ENCODE peak calls at places on chromosomes 12 and 14, in six cellular contexts. One of them, this sample, is unnamed.

GRCh38 chr14:55957950-55958349 is 160.3 kb upstream of the PELI2 start:
- DNase-seq in GM19239: no peak
- DNase-seq in C1 segment of cervical spinal cord: no peak
- DNase-seq in naive thymus-derived CD8-positive, alpha-beta T cell: no peak
- DNase-seq in heart left ventricle: no peak
- DNase-seq in activated T-cell treated with anti-CD3 and anti-CD28 coated beads for 24 hours: no peak
- DNase-seq in this sample: no peak

GRCh38 chr12:70920251-70920851 is at the start of gene PTPRR:
- DNase-seq in GM19239: no peak
- DNase-seq in C1 segment of cervical spinal cord: peak; percentile 23
- DNase-seq in naive thymus-derived CD8-positive, alpha-beta T cell: no peak
- DNase-seq in heart left ventricle: no peak
- DNase-seq in activated T-cell treated with anti-CD3 and anti-CD28 coated beads for 24 hours: no peak
- DNase-seq in this sample: no peak

GRCh38 chr14:101557811-101558738 is 3.2 kb upstream of the DIO3 start:
- DNase-seq in GM19239: no peak
- DNase-seq in C1 segment of cervical spinal cord: no peak
- DNase-seq in naive thymus-derived CD8-positive, alpha-beta T cell: no peak
- DNase-seq in heart left ventricle: no peak
- DNase-seq in activated T-cell treated with anti-CD3 and anti-CD28 coated beads for 24 hours: no peak
- DNase-seq in this sample: peak; percentile 61

GRCh38 chr12:47105914-47106674 is 26.3 kb upstream of the AMIGO2 start:
- DNase-seq in GM19239: no peak
- DNase-seq in C1 segment of cervical spinal cord: no peak
- DNase-seq in naive thymus-derived CD8-positive, alpha-beta T cell: no peak
- DNase-seq in heart left ventricle: no peak
- DNase-seq in activated T-cell treated with anti-CD3 and anti-CD28 coated beads for 24 hours: no peak
- DNase-seq in this sample: no peak

GRCh38 chr14:92321701-92322100 is 1.3 kb upstream of the SLC24A4 start:
- DNase-seq in GM19239: no peak
- DNase-seq in C1 segment of cervical spinal cord: no peak
- DNase-seq in naive thymus-derived CD8-positive, alpha-beta T cell: no peak
- DNase-seq in heart left ventricle: no peak
- DNase-seq in activated T-cell treated with anti-CD3 and anti-CD28 coated beads for 24 hours: no peak
- DNase-seq in this sample: no peak

GRCh38 chr12:57766464-57767311 is at the start of gene CYP27B1:
- DNase-seq in GM19239: no peak
- DNase-seq in C1 segment of cervical spinal cord: no peak
- DNase-seq in naive thymus-derived CD8-positive, alpha-beta T cell: no peak
- DNase-seq in heart left ventricle: no peak
- DNase-seq in activated T-cell treated with anti-CD3 and anti-CD28 coated beads for 24 hours: no peak
- DNase-seq in this sample: no peak

GRCh38 chr14:89296281-89296745 is 120.7 kb downstream of the FOXN3 start:
- DNase-seq in GM19239: no peak
- DNase-seq in C1 segment of cervical spinal cord: no peak
- DNase-seq in naive thymus-derived CD8-positive, alpha-beta T cell: no peak
- DNase-seq in heart left ventricle: no peak
- DNase-seq in activated T-cell treated with anti-CD3 and anti-CD28 coated beads for 24 hours: no peak
- DNase-seq in this sample: no peak

GRCh38 chr14:95527392-95528002 is 7.4 kb upstream of the GLRX5 start:
- DNase-seq in GM19239: no peak
- DNase-seq in C1 segment of cervical spinal cord: no peak
- DNase-seq in naive thymus-derived CD8-positive, alpha-beta T cell: peak; percentile 41
- DNase-seq in heart left ventricle: no peak
- DNase-seq in activated T-cell treated with anti-CD3 and anti-CD28 coated beads for 24 hours: no peak
- DNase-seq in this sample: no peak

GRCh38 chr12:66131067-66131688 is 628 bp upstream of the LLPH start:
- DNase-seq in GM19239: no peak
- DNase-seq in C1 segment of cervical spinal cord: no peak
- DNase-seq in naive thymus-derived CD8-positive, alpha-beta T cell: no peak
- DNase-seq in heart left ventricle: no peak
- DNase-seq in activated T-cell treated with anti-CD3 and anti-CD28 coated beads for 24 hours: no peak
- DNase-seq in this sample: no peak

GRCh38 chr12:96886998-96887677 is 19.9 kb upstream of the NEDD1 start:
- DNase-seq in GM19239: no peak
- DNase-seq in C1 segment of cervical spinal cord: peak; percentile 11
- DNase-seq in naive thymus-derived CD8-positive, alpha-beta T cell: no peak
- DNase-seq in heart left ventricle: peak; percentile 22
- DNase-seq in activated T-cell treated with anti-CD3 and anti-CD28 coated beads for 24 hours: no peak
- DNase-seq in this sample: no peak

GRCh38 chr14:61489527-61489926 is 168.1 kb downstream of the PRKCH start:
- DNase-seq in GM19239: no peak
- DNase-seq in C1 segment of cervical spinal cord: no peak
- DNase-seq in naive thymus-derived CD8-positive, alpha-beta T cell: no peak
- DNase-seq in heart left ventricle: no peak
- DNase-seq in activated T-cell treated with anti-CD3 and anti-CD28 coated beads for 24 hours: no peak
- DNase-seq in this sample: no peak

GRCh38 chr12:114990396-114990795 is 306.4 kb upstream of the TBX3 start:
- DNase-seq in GM19239: no peak
- DNase-seq in C1 segment of cervical spinal cord: no peak
- DNase-seq in naive thymus-derived CD8-positive, alpha-beta T cell: no peak
- DNase-seq in heart left ventricle: no peak
- DNase-seq in activated T-cell treated with anti-CD3 and anti-CD28 coated beads for 24 hours: no peak
- DNase-seq in this sample: no peak

GRCh38 chr12:47222960-47223847 is 143.4 kb upstream of the AMIGO2 start:
- DNase-seq in GM19239: no peak
- DNase-seq in C1 segment of cervical spinal cord: no peak
- DNase-seq in naive thymus-derived CD8-positive, alpha-beta T cell: no peak
- DNase-seq in heart left ventricle: no peak
- DNase-seq in activated T-cell treated with anti-CD3 and anti-CD28 coated beads for 24 hours: no peak
- DNase-seq in this sample: no peak

GRCh38 chr12:62977419-62977818 is 42.5 kb upstream of the PPM1H start:
- DNase-seq in GM19239: no peak
- DNase-seq in C1 segment of cervical spinal cord: no peak
- DNase-seq in naive thymus-derived CD8-positive, alpha-beta T cell: no peak
- DNase-seq in heart left ventricle: no peak
- DNase-seq in activated T-cell treated with anti-CD3 and anti-CD28 coated beads for 24 hours: no peak
- DNase-seq in this sample: no peak

GRCh38 chr12:68887641-68888040 is 45.3 kb downstream of the CPM start:
- DNase-seq in GM19239: no peak
- DNase-seq in C1 segment of cervical spinal cord: no peak
- DNase-seq in naive thymus-derived CD8-positive, alpha-beta T cell: no peak
- DNase-seq in heart left ventricle: no peak
- DNase-seq in activated T-cell treated with anti-CD3 and anti-CD28 coated beads for 24 hours: no peak
- DNase-seq in this sample: no peak

GRCh38 chr12:107503851-107504502 is 181.6 kb upstream of the PWP1 start:
- DNase-seq in GM19239: no peak
- DNase-seq in C1 segment of cervical spinal cord: no peak
- DNase-seq in naive thymus-derived CD8-positive, alpha-beta T cell: no peak
- DNase-seq in heart left ventricle: no peak
- DNase-seq in activated T-cell treated with anti-CD3 and anti-CD28 coated beads for 24 hours: no peak
- DNase-seq in this sample: no peak

GRCh38 chr12:117120787-117121186 is 21.6 kb upstream of the TESC start:
- DNase-seq in GM19239: no peak
- DNase-seq in C1 segment of cervical spinal cord: no peak
- DNase-seq in naive thymus-derived CD8-positive, alpha-beta T cell: no peak
- DNase-seq in heart left ventricle: peak; percentile 36
- DNase-seq in activated T-cell treated with anti-CD3 and anti-CD28 coated beads for 24 hours: no peak
- DNase-seq in this sample: no peak

GRCh38 chr12:29611906-29612305 is 114.4 kb upstream of the OVCH1 start:
- DNase-seq in GM19239: no peak
- DNase-seq in C1 segment of cervical spinal cord: no peak
- DNase-seq in naive thymus-derived CD8-positive, alpha-beta T cell: no peak
- DNase-seq in heart left ventricle: no peak
- DNase-seq in activated T-cell treated with anti-CD3 and anti-CD28 coated beads for 24 hours: no peak
- DNase-seq in this sample: no peak

GRCh38 chr14:73785336-73785833 is 66.2 kb upstream of the PTGR2 start:
- DNase-seq in GM19239: no peak
- DNase-seq in C1 segment of cervical spinal cord: no peak
- DNase-seq in naive thymus-derived CD8-positive, alpha-beta T cell: no peak
- DNase-seq in heart left ventricle: no peak
- DNase-seq in activated T-cell treated with anti-CD3 and anti-CD28 coated beads for 24 hours: no peak
- DNase-seq in this sample: peak; percentile 77

GRCh38 chr12:47223848-47224213 is 144.1 kb upstream of the AMIGO2 start:
- DNase-seq in GM19239: no peak
- DNase-seq in C1 segment of cervical spinal cord: no peak
- DNase-seq in naive thymus-derived CD8-positive, alpha-beta T cell: no peak
- DNase-seq in heart left ventricle: no peak
- DNase-seq in activated T-cell treated with anti-CD3 and anti-CD28 coated beads for 24 hours: no peak
- DNase-seq in this sample: no peak

GRCh38 chr14:99728231-99728920 is 44.3 kb downstream of the CYP46A1 start:
- DNase-seq in GM19239: no peak
- DNase-seq in C1 segment of cervical spinal cord: no peak
- DNase-seq in naive thymus-derived CD8-positive, alpha-beta T cell: no peak
- DNase-seq in heart left ventricle: peak; percentile 14
- DNase-seq in activated T-cell treated with anti-CD3 and anti-CD28 coated beads for 24 hours: no peak
- DNase-seq in this sample: peak; percentile 62

GRCh38 chr14:89493877-89494634 is 77.0 kb upstream of the FOXN3 start:
- DNase-seq in GM19239: peak; percentile 38
- DNase-seq in C1 segment of cervical spinal cord: no peak
- DNase-seq in naive thymus-derived CD8-positive, alpha-beta T cell: no peak
- DNase-seq in heart left ventricle: no peak
- DNase-seq in activated T-cell treated with anti-CD3 and anti-CD28 coated beads for 24 hours: no peak
- DNase-seq in this sample: no peak

GRCh38 chr14:35789651-35790050 is 19.4 kb downstream of the RALGAPA1 start:
- DNase-seq in GM19239: no peak
- DNase-seq in C1 segment of cervical spinal cord: no peak
- DNase-seq in naive thymus-derived CD8-positive, alpha-beta T cell: no peak
- DNase-seq in heart left ventricle: no peak
- DNase-seq in activated T-cell treated with anti-CD3 and anti-CD28 coated beads for 24 hours: no peak
- DNase-seq in this sample: no peak

GRCh38 chr14:105537580-105538474 is 11.4 kb downstream of the TMEM121 start:
- DNase-seq in GM19239: peak; percentile 87
- DNase-seq in C1 segment of cervical spinal cord: no peak
- DNase-seq in naive thymus-derived CD8-positive, alpha-beta T cell: peak; percentile 67
- DNase-seq in heart left ventricle: peak; percentile 46
- DNase-seq in activated T-cell treated with anti-CD3 and anti-CD28 coated beads for 24 hours: peak; percentile 56
- DNase-seq in this sample: peak; percentile 93

GRCh38 chr14:77965919-77966435 is 166.1 kb downstream of the ADCK1 start:
- DNase-seq in GM19239: peak; percentile 45
- DNase-seq in C1 segment of cervical spinal cord: no peak
- DNase-seq in naive thymus-derived CD8-positive, alpha-beta T cell: no peak
- DNase-seq in heart left ventricle: no peak
- DNase-seq in activated T-cell treated with anti-CD3 and anti-CD28 coated beads for 24 hours: no peak
- DNase-seq in this sample: peak; percentile 76

GRCh38 chr12:6967548-6968100 is 2.8 kb downstream of the PHB2 start:
- DNase-seq in GM19239: no peak
- DNase-seq in C1 segment of cervical spinal cord: no peak
- DNase-seq in naive thymus-derived CD8-positive, alpha-beta T cell: no peak
- DNase-seq in heart left ventricle: no peak
- DNase-seq in activated T-cell treated with anti-CD3 and anti-CD28 coated beads for 24 hours: no peak
- DNase-seq in this sample: no peak

GRCh38 chr12:79373896-79374499 is 316.8 kb downstream of the PAWR start:
- DNase-seq in GM19239: no peak
- DNase-seq in C1 segment of cervical spinal cord: no peak
- DNase-seq in naive thymus-derived CD8-positive, alpha-beta T cell: no peak
- DNase-seq in heart left ventricle: no peak
- DNase-seq in activated T-cell treated with anti-CD3 and anti-CD28 coated beads for 24 hours: no peak
- DNase-seq in this sample: no peak